ENCODE peak calls at places on chromosomes 7 and 10, in five cellular contexts. R is HCT116, V is GM12878, L is stomach, T is HepG2. I is an unnamed sample.

GRCh38 chr7:106704000-106704840 is 43.3 kb upstream of the CCDC71L start:
- DNase-seq in R (no peak), V (no peak), L (no peak), T (no peak), I (no peak)

GRCh38 chr10:126903646-126904360 is 1.4 kb upstream of the DOCK1 start:
- DNase-seq in R (no peak), V (no peak), L (no peak), T (no peak), I (no peak)

GRCh38 chr10:92110039-92110794 is 180.7 kb downstream of the CPEB3 start:
- DNase-seq in R (no peak), V (no peak), L (no peak), T (no peak), I (no peak)

GRCh38 chr10:126851414-126851813 is 53.8 kb upstream of the DOCK1 start:
- DNase-seq in R (no peak), V (no peak), L (no peak), T (no peak), I (no peak)

GRCh38 chr7:95199779-95200558 is 124.4 kb downstream of the PON1 start:
- DNase-seq in R (peak; percentile 24), V (no peak), L (no peak), T (peak; percentile 49), I (peak; percentile 2)

GRCh38 chr7:51701935-51702334 is 385.3 kb upstream of the COBL start:
- DNase-seq in R (no peak), V (no peak), L (no peak), T (no peak), I (no peak)

GRCh38 chr7:82629583-82629982 is 186.0 kb upstream of the CACNA2D1 start:
- DNase-seq in R (no peak), V (no peak), L (no peak), T (no peak), I (no peak)

GRCh38 chr10:5888352-5888751 is 1.3 kb downstream of the ANKRD16 start:
- DNase-seq in R (no peak), V (no peak), L (no peak), T (peak; percentile 60), I (no peak)

GRCh38 chr7:82745117-82745516 is 301.5 kb upstream of the CACNA2D1 start:
- DNase-seq in R (no peak), V (no peak), L (no peak), T (no peak), I (no peak)

GRCh38 chr7:149887311-149887710 is 13.5 kb downstream of the ATP6V0E2 start:
- DNase-seq in R (no peak), V (no peak), L (no peak), T (no peak), I (no peak)

GRCh38 chr10:89591111-89591795 is 53.8 kb downstream of the PANK1 start:
- DNase-seq in R (no peak), V (no peak), L (no peak), T (no peak), I (no peak)

GRCh38 chr10:132702601-132703304 is 83.2 kb downstream of the NKX6-2 start:
- DNase-seq in R (no peak), V (no peak), L (no peak), T (no peak), I (no peak)

GRCh38 chr7:98395951-98396350 is 4.9 kb downstream of the BAIAP2L1 start:
- DNase-seq in R (no peak), V (no peak), L (no peak), T (no peak), I (no peak)

GRCh38 chr10:122173337-122173736 is 97.8 kb upstream of the BTBD16 start:
- DNase-seq in R (no peak), V (no peak), L (no peak), T (no peak), I (no peak)

GRCh38 chr7:157844141-157844540 is 507.3 kb downstream of the DNAJB6 start:
- DNase-seq in R (no peak), V (no peak), L (no peak), T (no peak), I (no peak)

GRCh38 chr10:131654471-131655087 is 246.2 kb upstream of the PPP2R2D start:
- DNase-seq in R (no peak), V (no peak), L (peak; percentile 20), T (no peak), I (no peak)

DNA sequence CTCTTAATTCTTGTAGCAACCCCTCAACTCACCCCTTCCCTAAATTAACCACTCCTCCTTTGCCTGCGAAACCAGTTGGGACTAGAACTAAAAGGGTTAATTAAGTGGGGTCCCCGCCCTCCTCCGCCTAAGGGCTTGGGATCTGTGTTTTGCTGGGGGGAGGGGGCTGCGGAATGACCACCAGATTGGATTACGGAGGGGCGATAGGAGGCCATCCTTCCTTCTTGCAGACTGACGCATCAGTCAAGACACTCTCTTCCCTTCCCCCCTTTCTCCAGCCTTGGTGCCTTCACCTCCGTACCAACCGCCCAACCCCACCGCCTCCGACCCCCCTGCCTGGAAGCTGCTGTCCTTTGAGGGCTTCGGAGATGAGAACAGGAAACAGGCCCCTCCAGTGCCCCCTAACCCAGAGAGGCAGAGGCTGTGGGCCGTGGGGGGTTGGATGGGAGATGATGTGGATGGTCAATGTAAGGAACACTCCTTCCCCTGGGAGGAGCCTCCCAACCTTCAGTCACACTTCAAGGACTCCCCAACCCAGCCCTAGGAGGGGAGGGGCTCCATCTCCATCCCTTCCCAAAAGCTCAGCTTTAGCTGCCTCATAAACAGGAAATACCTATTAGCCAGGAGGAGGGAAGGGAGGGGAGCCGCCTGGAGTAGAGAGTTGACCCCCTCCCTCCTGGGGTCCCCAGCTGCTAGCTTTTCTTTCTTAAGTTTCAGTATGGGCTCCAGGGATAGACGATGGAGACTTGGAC is 995 bp upstream of the LDB1 start:
- DNase-seq in R (no peak), V (no peak), L (peak; percentile 38), T (no peak), I (no peak)
- TF ChIP-seq POLR2AphosphoS5 in R (no peak), V (no peak), L (peak; percentile 39), T (no peak), I (no peak)

GRCh38 chr7:21427861-21428641 is at the start of gene SP4:
- DNase-seq in R (peak; percentile 81), V (peak; percentile 49), L (peak; percentile 96), T (peak; percentile 78), I (peak; percentile 82)
- TF ChIP-seq POLR2A in R (peak; percentile 5), V (peak; percentile 69), L (no peak), T (peak; percentile 72), I (no peak)

GRCh38 chr10:51176976-51177690 is 102.8 kb downstream of the PRKG1 start:
- DNase-seq in R (no peak), V (no peak), L (no peak), T (no peak), I (no peak)

GRCh38 chr10:51178634-51179033 is 104.3 kb downstream of the PRKG1 start:
- DNase-seq in R (no peak), V (no peak), L (no peak), T (no peak), I (no peak)

GRCh38 chr10:51183783-51184182 is 109.5 kb downstream of the PRKG1 start:
- DNase-seq in R (no peak), V (no peak), L (no peak), T (no peak), I (no peak)

DNA sequence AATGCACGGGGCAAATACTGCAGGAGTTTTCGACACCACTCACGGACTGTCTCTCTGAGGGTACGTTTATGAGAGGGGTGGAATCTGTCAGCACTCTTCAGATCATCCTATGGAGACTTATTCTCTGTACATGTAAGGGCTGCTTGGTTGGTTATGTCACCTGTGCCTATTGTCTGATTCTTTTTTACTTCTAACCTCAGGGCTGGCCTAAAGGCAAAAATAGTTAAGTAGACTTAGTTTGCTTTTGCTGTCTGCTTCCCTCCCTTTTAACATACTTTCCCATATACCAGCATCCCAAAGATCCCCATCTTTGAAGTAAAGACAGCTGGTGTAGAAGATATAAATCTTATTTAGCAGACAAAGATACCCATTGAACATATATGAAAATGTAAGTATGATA is 105.9 kb downstream of the PRKG1 start:
- DNase-seq in R (no peak), V (no peak), L (no peak), T (no peak), I (no peak)
- TF ChIP-seq POLR2AphosphoS5 in R (no peak), V (no peak), L (no peak), T (no peak), I (no peak)

GRCh38 chr7:69919712-69920111 is 321.4 kb downstream of the AUTS2 start:
- DNase-seq in R (no peak), V (no peak), L (no peak), T (no peak), I (no peak)
- TF ChIP-seq POLR2A in R (no peak), V (no peak), L (no peak), T (no peak), I (no peak)

GRCh38 chr10:52318136-52318810 is 4.2 kb downstream of the DKK1 start:
- DNase-seq in R (no peak), V (no peak), L (no peak), T (no peak), I (no peak)
- TF ChIP-seq POLR2AphosphoS5 in R (peak; percentile 2), V (no peak), L (no peak), T (no peak), I (no peak)

GRCh38 chr10:95406651-95407280 is 116.0 kb upstream of the PDLIM1 start:
- DNase-seq in R (no peak), V (no peak), L (peak; percentile 95), T (no peak), I (no peak)
- TF ChIP-seq POLR2A in R (no peak), V (no peak), L (no peak), T (no peak), I (no peak)

I was measured in GM12892.